ENCODE peak calls at places on chromosomes 13 and 19, in five cellular contexts. One of them, this sample, is unnamed.
A peak's percentile ranks its signal among the peaks of the same experiment; 100 is the strongest.

GRCh38 chr13:101868585-101869469 is 416.4 kb downstream of the ITGBL1 start:
- DNase-seq in spleen: no peak
- DNase-seq in fibroblast of pulmonary artery: no peak
- DNase-seq in AG04450: no peak
- DNase-seq in right atrium auricular region: no peak
- DNase-seq in this sample: no peak

GRCh38 chr13:113995051-113995601 is 21.2 kb upstream of the C13orf46 start:
- DNase-seq in spleen: peak; percentile 62
- DNase-seq in fibroblast of pulmonary artery: no peak
- DNase-seq in AG04450: no peak
- DNase-seq in right atrium auricular region: no peak
- DNase-seq in this sample: no peak

GRCh38 chr19:5585461-5586299 is 17.9 kb upstream of the TINCR start:
- DNase-seq in spleen: no peak
- DNase-seq in fibroblast of pulmonary artery: no peak
- DNase-seq in AG04450: no peak
- DNase-seq in right atrium auricular region: peak; percentile 60
- DNase-seq in this sample: no peak

GRCh38 chr19:50380767-50381166 is 3.4 kb upstream of the POLD1 start:
- DNase-seq in spleen: peak; percentile 72
- DNase-seq in fibroblast of pulmonary artery: no peak
- DNase-seq in AG04450: no peak
- DNase-seq in right atrium auricular region: no peak
- DNase-seq in this sample: no peak

GRCh38 chr19:18194554-18195238 is 1.7 kb downstream of the MPV17L2 start:
- DNase-seq in spleen: peak; percentile 86
- DNase-seq in fibroblast of pulmonary artery: peak; percentile 56
- DNase-seq in AG04450: no peak
- DNase-seq in right atrium auricular region: no peak
- DNase-seq in this sample: no peak

GRCh38 chr19:56076413-56076998 is 44.6 kb downstream of the ZNF787 start:
- DNase-seq in spleen: peak; percentile 48
- DNase-seq in fibroblast of pulmonary artery: peak; percentile 73
- DNase-seq in AG04450: peak; percentile 15
- DNase-seq in right atrium auricular region: no peak
- DNase-seq in this sample: no peak

GRCh38 chr13:74966814-74967213 is 515.2 kb downstream of the TBC1D4 start:
- DNase-seq in spleen: no peak
- DNase-seq in fibroblast of pulmonary artery: peak; percentile 78
- DNase-seq in AG04450: no peak
- DNase-seq in right atrium auricular region: no peak
- DNase-seq in this sample: no peak

GRCh38 chr19:40465781-40466218 is 255 bp upstream of the BLVRB start:
- DNase-seq in spleen: peak; percentile 100
- DNase-seq in fibroblast of pulmonary artery: peak; percentile 99
- DNase-seq in AG04450: peak; percentile 99
- DNase-seq in right atrium auricular region: peak; percentile 100
- DNase-seq in this sample: peak; percentile 100

GRCh38 chr13:78978381-78978998 is 319.5 kb upstream of the OBI1 start:
- DNase-seq in spleen: no peak
- DNase-seq in fibroblast of pulmonary artery: peak; percentile 82
- DNase-seq in AG04450: peak; percentile 29
- DNase-seq in right atrium auricular region: no peak
- DNase-seq in this sample: no peak

GRCh38 chr19:19406878-19407639 is 1.6 kb downstream of the GATAD2A start:
- DNase-seq in spleen: peak; percentile 85
- DNase-seq in fibroblast of pulmonary artery: peak; percentile 55
- DNase-seq in AG04450: no peak
- DNase-seq in right atrium auricular region: no peak
- DNase-seq in this sample: no peak

GRCh38 chr19:29745253-29745652 is 30.2 kb upstream of the C19orf12 start:
- DNase-seq in spleen: peak; percentile 47
- DNase-seq in fibroblast of pulmonary artery: no peak
- DNase-seq in AG04450: no peak
- DNase-seq in right atrium auricular region: no peak
- DNase-seq in this sample: no peak

GRCh38 chr19:36113895-36114762 is 546 bp downstream of the POLR2I start:
- DNase-seq in spleen: peak; percentile 84
- DNase-seq in fibroblast of pulmonary artery: peak; percentile 29
- DNase-seq in AG04450: no peak
- DNase-seq in right atrium auricular region: no peak
- DNase-seq in this sample: peak; percentile 77

DNA sequence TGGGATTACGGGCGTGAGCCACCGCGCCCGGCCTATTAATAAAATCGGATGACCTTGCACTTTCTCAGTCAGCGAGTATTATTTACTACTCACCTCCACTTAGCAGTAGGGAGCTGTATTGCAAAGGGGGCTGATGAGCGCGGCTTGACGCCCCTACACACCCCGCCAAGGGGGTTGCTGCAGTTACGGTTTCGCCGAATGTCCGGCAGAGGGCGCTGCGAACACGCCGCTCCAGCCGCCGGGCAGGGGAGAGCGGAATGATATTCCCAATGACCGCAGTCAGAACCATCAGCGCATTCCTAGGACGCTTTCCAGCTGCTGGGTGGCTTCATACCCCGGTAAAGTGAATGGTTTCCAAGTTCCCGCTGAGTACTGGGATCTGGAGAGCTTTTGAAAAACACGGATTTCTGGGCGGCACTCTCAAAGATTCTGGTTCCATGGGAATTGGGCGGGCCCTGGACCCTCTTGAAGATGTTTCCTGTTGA is 30.0 kb upstream of the TPT1 start:
- DNase-seq in spleen: peak; percentile 91
- DNase-seq in fibroblast of pulmonary artery: peak; percentile 88
- DNase-seq in AG04450: peak; percentile 73
- DNase-seq in right atrium auricular region: peak; percentile 78
- DNase-seq in this sample: peak; percentile 76
- TF ChIP-seq CTCF in spleen: peak; percentile 88
- TF ChIP-seq CTCF in fibroblast of pulmonary artery: peak; percentile 89
- TF ChIP-seq CTCF in AG04450: peak; percentile 95
- TF ChIP-seq CTCF in right atrium auricular region: peak; percentile 94
- TF ChIP-seq CTCF in this sample: peak; percentile 92

DNA sequence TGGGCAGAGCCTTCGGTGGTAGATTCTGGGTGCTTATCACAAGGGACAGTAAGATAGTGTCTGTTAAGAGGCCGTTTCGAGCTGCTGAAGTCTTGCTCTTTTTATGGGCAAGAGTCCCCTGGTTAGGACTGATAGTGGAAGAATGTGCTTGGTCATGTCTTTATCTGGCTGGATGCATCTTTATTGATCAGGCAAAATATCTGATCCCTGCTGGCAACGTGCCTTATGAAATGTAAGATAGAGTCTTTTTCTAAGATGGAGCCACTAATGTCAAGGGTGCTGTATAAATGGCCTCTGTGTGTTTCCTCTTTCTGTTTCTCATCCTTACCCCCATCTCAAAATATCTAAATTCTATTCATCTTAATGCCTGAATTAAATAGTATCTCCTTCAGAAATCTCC is 53.3 kb downstream of the MYO16 start:
- DNase-seq in spleen: no peak
- DNase-seq in fibroblast of pulmonary artery: no peak
- DNase-seq in AG04450: no peak
- DNase-seq in right atrium auricular region: no peak
- DNase-seq in this sample: no peak
- H3K4me3 ChIP-seq in spleen: no peak overlapping the region
- H3K4me3 ChIP-seq in fibroblast of pulmonary artery: no peak overlapping the region
- H3K4me3 ChIP-seq in AG04450: no peak overlapping the region
- H3K4me3 ChIP-seq in right atrium auricular region: no peak overlapping the region
- H3K4me3 ChIP-seq in this sample: no peak overlapping the region

GRCh38 chr19:37317403-37318209 is 53.3 kb upstream of the ZNF527 start:
- DNase-seq in spleen: peak; percentile 96
- DNase-seq in fibroblast of pulmonary artery: peak; percentile 100
- DNase-seq in AG04450: peak; percentile 98
- DNase-seq in right atrium auricular region: peak; percentile 98
- DNase-seq in this sample: peak; percentile 98
- TF ChIP-seq CTCF in spleen: no peak
- TF ChIP-seq CTCF in fibroblast of pulmonary artery: peak; percentile 35
- TF ChIP-seq CTCF in AG04450: peak; percentile 40
- TF ChIP-seq CTCF in right atrium auricular region: no peak
- TF ChIP-seq CTCF in this sample: peak; percentile 28

GRCh38 chr19:23770672-23771250 is 12.1 kb upstream of the ZNF681 start:
- DNase-seq in spleen: no peak
- DNase-seq in fibroblast of pulmonary artery: no peak
- DNase-seq in AG04450: no peak
- DNase-seq in right atrium auricular region: no peak
- DNase-seq in this sample: no peak
- H3K4me3 ChIP-seq in spleen: no peak overlapping the region
- H3K4me3 ChIP-seq in fibroblast of pulmonary artery: no peak overlapping the region
- H3K4me3 ChIP-seq in AG04450: no peak overlapping the region
- H3K4me3 ChIP-seq in right atrium auricular region: no peak overlapping the region
- H3K4me3 ChIP-seq in this sample: no peak overlapping the region